ENCODE peak calls at places on chromosomes 7 and 10, in nine cellular contexts. Z is NCI-H1092; S is ELR; U is SK-N-SH; E is amniotic epithelial cell; M is psoas muscle; D is activated naive CD8-positive, alpha-beta T cell treated with anti-CD3 and anti-CD28 coated beads, Interleukin-2, amount 50 U/mL, for 24 hours; B is stimulated activated CD8-positive, alpha-beta memory T cell treated with anti-CD3 and anti-CD28 coated beads, Interleukin-4, amount 100 ng/mL, for 1 hour; H is activated naive CD4-positive, alpha-beta T cell. K is an unnamed sample.

GRCh38 chr7:23462846-23463245 is 7.4 kb downstream of the IGF2BP3 start:
- DNase-seq in Z (no peak), S (peak), U (peak), E (peak), M (no peak), D (no peak), B (no peak), H (no peak), K (peak)

GRCh38 chr10:104022020-104022419 is 55.1 kb downstream of the SLK start:
- DNase-seq in Z (no peak), S (no peak), U (no peak), E (no peak), M (no peak), D (no peak), B (no peak), H (no peak), K (no peak)

GRCh38 chr10:35639021-35639521 is 3.0 kb downstream of the FZD8 start:
- DNase-seq in Z (no peak), S (no peak), U (peak), E (no peak), M (no peak), D (no peak), B (no peak), H (no peak), K (no peak)

GRCh38 chr10:132467464-132468149 is 70.0 kb upstream of the INPP5A start:
- DNase-seq in Z (no peak), S (no peak), U (no peak), E (no peak), M (peak), D (no peak), B (no peak), H (no peak), K (no peak)

GRCh38 chr7:32103361-32103760 is 33.2 kb upstream of the PDE1C start:
- DNase-seq in Z (no peak), S (no peak), U (no peak), E (no peak), M (no peak), D (no peak), B (no peak), H (no peak), K (no peak)

GRCh38 chr7:106337754-106338153 is 53.0 kb upstream of the NAMPT start:
- DNase-seq in Z (no peak), S (no peak), U (no peak), E (no peak), M (no peak), D (no peak), B (no peak), H (no peak), K (no peak)

GRCh38 chr7:5870311-5870710 is 10.3 kb upstream of the OCM start:
- DNase-seq in Z (no peak), S (no peak), U (no peak), E (no peak), M (no peak), D (no peak), B (no peak), H (no peak), K (no peak)

GRCh38 chr10:133400624-133401424 is 6.9 kb downstream of the MTG1 start:
- DNase-seq in Z (no peak), S (no peak), U (no peak), E (no peak), M (no peak), D (no peak), B (no peak), H (no peak), K (no peak)

GRCh38 chr7:106219170-106219569 is 65.6 kb downstream of the NAMPT start:
- DNase-seq in Z (no peak), S (no peak), U (no peak), E (no peak), M (no peak), D (no peak), B (no peak), H (no peak), K (peak)

GRCh38 chr7:25615005-25615404 is 386.7 kb upstream of the NPVF start:
- DNase-seq in Z (no peak), S (no peak), U (no peak), E (no peak), M (no peak), D (no peak), B (no peak), H (no peak), K (no peak)

GRCh38 chr10:109178576-109178975 is 744.7 kb downstream of the XPNPEP1 start:
- DNase-seq in Z (no peak), S (no peak), U (no peak), E (no peak), M (no peak), D (no peak), B (no peak), H (no peak), K (no peak)

K was measured in fibroblast of pulmonary artery.